ENCODE peak calls at places on chromosomes 6 and 20, in eight cellular contexts. H is astrocyte of the cerebellum, L is GM23248, B is GM12865, X is NB4, A is lower lobe of right lung, Z is heart left ventricle, P is astrocyte of the spinal cord. I is an unnamed sample.

GRCh38 chr6:45808917-45809316 is 206.7 kb downstream of the CLIC5 start:
- DNase-seq in P (no peak), H (no peak), B (peak), Z (no peak), X (no peak), L (no peak), A (no peak), I (no peak)

GRCh38 chr6:36912583-36912982 is 26.8 kb downstream of the C6orf89 start:
- DNase-seq in P (peak), Z (no peak), H (peak), X (no peak), A (no peak), B (peak), L (peak), I (peak)

GRCh38 chr20:9996944-9997343 is 37.8 kb upstream of the ANKEF1 start:
- DNase-seq in Z (no peak), B (no peak), P (no peak), L (peak), X (no peak), H (no peak), A (no peak), I (no peak)

GRCh38 chr6:19301980-19302379 is 535.2 kb upstream of the ID4 start:
- DNase-seq in A (no peak), P (peak), B (no peak), H (no peak), Z (no peak), X (no peak), L (peak), I (no peak)

GRCh38 chr6:149007846-149008245 is 261.0 kb downstream of the UST start:
- DNase-seq in A (no peak), P (no peak), H (no peak), Z (no peak), B (no peak), X (no peak), L (no peak), I (no peak)

GRCh38 chr20:44805335-44805734 is 5.0 kb downstream of the RIMS4 start:
- DNase-seq in B (no peak), A (no peak), X (peak), P (no peak), Z (no peak), L (no peak), H (no peak), I (peak)

GRCh38 chr20:52494244-52494643 is 302.7 kb upstream of the ZFP64 start:
- DNase-seq in P (peak), L (peak), B (no peak), H (peak), X (no peak), Z (no peak), A (no peak), I (peak)

GRCh38 chr6:125843593-125843992 is 52.8 kb downstream of the NCOA7 start:
- DNase-seq in A (no peak), P (no peak), X (peak), L (no peak), H (no peak), B (no peak), Z (no peak), I (no peak)

GRCh38 chr20:21702553-21703467 is 2.7 kb upstream of the PAX1 start:
- DNase-seq in P (peak), Z (no peak), A (no peak), L (peak), H (no peak), B (peak), X (peak), I (no peak)

GRCh38 chr20:5001174-5002076 is at the start of gene SLC23A2:
- DNase-seq in H (no peak), Z (peak), A (peak), L (peak), B (peak), P (no peak), X (peak), I (no peak)

GRCh38 chr20:5686381-5687105 is 63.7 kb upstream of the SHLD1 start:
- DNase-seq in P (no peak), X (no peak), A (no peak), Z (no peak), B (no peak), L (no peak), H (no peak), I (no peak)

GRCh38 chr20:4813839-4814695 is 92.4 kb downstream of the PRND start:
- DNase-seq in P (no peak), A (no peak), Z (no peak), B (peak), H (no peak), X (peak), L (no peak), I (no peak)

GRCh38 chr6:90314516-90314915 is 17.9 kb upstream of the BACH2 start:
- DNase-seq in Z (no peak), P (no peak), H (no peak), A (no peak), X (no peak), L (no peak), B (no peak), I (no peak)

GRCh38 chr6:111750753-111751684 is 122.2 kb downstream of the FYN start:
- DNase-seq in X (no peak), L (no peak), B (peak), H (no peak), P (peak), Z (no peak), A (no peak), I (no peak)

GRCh38 chr20:1472556-1473243 is 6.1 kb upstream of the NSFL1C start:
- DNase-seq in H (no peak), B (no peak), Z (no peak), A (no peak), X (peak), L (no peak), P (no peak), I (no peak)

GRCh38 chr20:51190783-51191180 is 167.9 kb upstream of the KCNG1 start:
- DNase-seq in X (no peak), A (no peak), P (no peak), H (no peak), L (no peak), Z (no peak), B (no peak), I (no peak)

GRCh38 chr6:209432-210103 is 82.7 kb upstream of the DUSP22 start:
- DNase-seq in B (peak), Z (no peak), X (no peak), H (no peak), P (no peak), A (no peak), L (no peak), I (no peak)

GRCh38 chr6:3428700-3429099 is 28.1 kb downstream of the SLC22A23 start:
- DNase-seq in H (no peak), A (no peak), Z (no peak), L (no peak), P (no peak), B (no peak), X (no peak), I (no peak)

GRCh38 chr6:25155221-25155620 is 124.0 kb upstream of the CARMIL1 start:
- DNase-seq in H (no peak), A (no peak), B (no peak), P (no peak), X (peak), Z (no peak), L (no peak), I (no peak)

GRCh38 chr6:164085086-164085485 is 670.6 kb downstream of the QKI start:
- DNase-seq in B (no peak), X (no peak), A (no peak), H (no peak), P (no peak), L (no peak), Z (no peak), I (no peak)

GRCh38 chr6:39816744-39817143 is 24.6 kb downstream of the DAAM2 start:
- DNase-seq in A (no peak), Z (no peak), L (no peak), X (no peak), H (no peak), P (no peak), B (no peak), I (no peak)

GRCh38 chr20:15654208-15654649 is 919.0 kb downstream of the KIF16B start:
- DNase-seq in L (peak), P (peak), Z (no peak), H (no peak), B (peak), A (no peak), X (peak), I (no peak)

GRCh38 chr20:50517817-50518154 is 7.6 kb downstream of the PTPN1 start:
- DNase-seq in L (no peak), H (no peak), B (no peak), P (no peak), A (no peak), X (peak), Z (no peak), I (no peak)

GRCh38 chr6:36323062-36323461 is 13.6 kb downstream of the BNIP5 start:
- DNase-seq in P (no peak), B (peak), A (no peak), X (peak), H (no peak), Z (no peak), L (peak), I (no peak)

GRCh38 chr20:14877616-14878015 is 540.2 kb upstream of the FLRT3 start:
- DNase-seq in A (no peak), B (no peak), Z (no peak), H (peak), X (no peak), P (no peak), L (no peak), I (no peak)

GRCh38 chr6:144415014-144415413 is 129.9 kb downstream of the UTRN start:
- DNase-seq in X (no peak), B (no peak), L (peak), H (no peak), P (peak), Z (no peak), A (no peak), I (no peak)

GRCh38 chr20:63497138-63497945 is 1.5 kb downstream of the EEF1A2 start:
- DNase-seq in B (no peak), Z (peak), L (no peak), P (no peak), H (no peak), X (no peak), A (no peak), I (no peak)

GRCh38 chr20:63497946-63498935 is 642 bp downstream of the EEF1A2 start:
- DNase-seq in X (peak), B (no peak), P (no peak), H (no peak), Z (peak), L (peak), A (no peak), I (no peak)

GRCh38 chr20:63495771-63496403 is 3.0 kb downstream of the EEF1A2 start:
- DNase-seq in A (peak), L (peak), H (no peak), P (peak), Z (peak), B (peak), X (peak), I (no peak)

GRCh38 chr20:63495167-63495720 is 3.6 kb downstream of the EEF1A2 start:
- DNase-seq in X (no peak), P (no peak), Z (no peak), B (no peak), L (no peak), A (no peak), H (no peak), I (no peak)

DNA sequence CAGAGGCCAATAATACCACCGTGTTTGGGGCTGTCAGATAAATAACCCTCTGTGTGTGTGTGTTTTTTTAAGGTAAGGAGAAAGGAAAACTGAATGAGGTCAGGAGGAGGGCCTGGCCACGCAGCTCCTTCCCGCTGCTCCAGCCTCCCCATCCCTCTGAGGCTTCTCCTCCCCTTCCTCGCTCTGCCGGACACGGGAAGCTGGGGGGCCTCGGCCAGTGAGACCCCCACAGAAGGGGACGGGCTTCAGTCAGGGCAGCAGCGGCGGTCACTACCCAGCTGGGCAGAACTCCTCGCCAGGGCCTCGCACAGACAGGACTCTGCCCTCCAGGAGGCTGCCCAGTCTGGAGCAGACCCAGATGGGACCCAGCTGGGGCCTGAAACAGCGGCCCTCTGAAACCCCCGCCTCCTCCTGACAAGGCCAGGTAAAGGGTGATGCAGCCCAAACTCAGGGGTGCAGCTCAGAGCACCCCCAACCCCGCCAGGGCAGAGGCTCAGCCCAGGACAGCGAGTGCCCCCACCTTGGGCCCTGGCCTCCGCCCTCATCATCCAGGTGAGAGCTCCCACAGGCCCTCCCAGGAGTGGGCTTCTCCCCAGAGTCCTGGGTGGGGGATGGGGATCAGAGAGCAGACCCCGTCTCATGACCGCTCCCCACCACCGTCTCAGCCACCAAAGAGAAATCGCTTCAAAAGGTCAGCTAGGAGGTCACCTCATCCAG is 2.3 kb downstream of the EEF1A2 start:
- DNase-seq in X (no peak), P (no peak), H (no peak), A (no peak), B (no peak), Z (no peak), L (no peak), I (no peak)
- H3K4me3 ChIP-seq in X (no peak), P (no peak), H (no peak), A (peak), B (no peak), Z (peak), L (peak), I (no peak)

GRCh38 chr6:170437719-170438401 is 115.2 kb downstream of the PSMB1 start:
- DNase-seq in P (peak), X (no peak), Z (no peak), H (no peak), B (no peak), A (no peak), L (peak), I (no peak)
- H3K4me3 ChIP-seq in P (no peak), X (no peak), Z (peak), H (no peak), B (no peak), A (peak), L (peak), I (no peak)

GRCh38 chr20:33332905-33333456 is 50.0 kb downstream of the BPIFB1 start:
- DNase-seq in H (no peak), B (no peak), P (no peak), X (no peak), L (no peak), Z (no peak), A (no peak), I (no peak)
- H3K4me3 ChIP-seq in H (no peak), B (no peak), P (no peak), X (no peak), L (no peak), Z (no peak), A (no peak), I (no peak)

DNA sequence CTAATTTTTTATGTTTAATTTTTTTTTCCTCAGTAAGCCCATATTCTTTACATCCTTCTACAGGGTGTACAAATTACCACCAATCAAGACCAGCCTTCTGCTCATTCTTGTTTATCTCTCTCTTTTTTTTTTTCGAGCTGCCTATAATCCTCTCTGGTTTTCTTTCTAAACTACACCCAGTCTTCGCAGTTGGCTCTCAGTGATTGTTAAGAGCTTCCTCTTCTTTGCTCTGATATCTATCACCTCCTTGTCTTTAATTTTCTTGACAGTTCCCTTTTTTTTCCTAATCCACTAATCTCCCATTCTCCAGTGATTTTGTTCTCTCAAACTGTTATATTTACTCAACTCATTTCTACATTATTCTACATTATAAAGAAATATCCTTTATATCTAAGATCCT is 38.5 kb upstream of the PTPRK start:
- DNase-seq in B (no peak), Z (no peak), P (no peak), X (no peak), L (no peak), H (no peak), A (no peak), I (no peak)
- H3K4me3 ChIP-seq in B (no peak), Z (no peak), P (no peak), X (no peak), L (no peak), H (no peak), A (no peak), I (no peak)

GRCh38 chr20:57573176-57573575 is 12.3 kb downstream of the PCK1 start:
- DNase-seq in B (no peak), L (no peak), H (no peak), P (no peak), X (no peak), A (no peak), Z (no peak), I (no peak)
- H3K4me3 ChIP-seq in B (no peak), L (no peak), H (no peak), P (no peak), X (no peak), A (no peak), Z (no peak), I (no peak)

GRCh38 chr6:56690519-56691200 is 48.0 kb upstream of the DST start:
- DNase-seq in P (peak), H (peak), L (peak), Z (no peak), B (no peak), A (no peak), X (peak), I (no peak)

GRCh38 chr6:56689663-56690062 is 47.0 kb upstream of the DST start:
- DNase-seq in L (no peak), A (no peak), Z (no peak), H (no peak), P (no peak), B (no peak), X (no peak), I (no peak)

GRCh38 chr6:56693246-56693607 is 50.5 kb upstream of the DST start:
- DNase-seq in H (peak), P (peak), Z (peak), B (no peak), A (peak), X (no peak), L (peak), I (no peak)

GRCh38 chr6:56692586-56693245 is 50.0 kb upstream of the DST start:
- DNase-seq in A (no peak), Z (no peak), L (peak), B (no peak), H (no peak), P (peak), X (no peak), I (no peak)

DNA sequence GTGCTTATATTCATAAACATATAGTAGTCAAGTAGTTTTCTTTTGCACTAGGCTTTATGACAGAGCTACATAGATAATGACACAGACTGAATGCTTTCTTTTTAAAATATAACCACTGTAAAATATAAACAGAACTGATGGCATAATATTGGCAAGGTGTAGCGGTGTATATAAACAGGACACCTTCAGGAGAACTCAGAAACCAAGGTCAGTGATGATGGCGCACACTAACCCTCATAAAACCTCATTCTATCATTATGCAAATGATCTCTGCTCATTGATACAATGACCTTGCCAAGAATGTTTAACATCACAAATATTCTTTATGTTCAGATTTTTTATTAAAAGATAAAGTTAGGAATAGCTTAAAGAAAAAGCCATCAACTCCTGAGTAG is 48.5 kb upstream of the DST start:
- DNase-seq in H (no peak), B (no peak), L (peak), Z (no peak), X (no peak), P (no peak), A (no peak), I (no peak)
- H3K4me3 ChIP-seq in H (no peak), B (no peak), L (peak), Z (peak), X (no peak), P (peak), A (peak), I (no peak)